ENCODE peak calls at places on chromosome X, in five cellular contexts. U is K562, B is HepG2, E is GM12878, K is H1. W is an unnamed sample.

GRCh38 chrX:7202206-7202605 is 54.3 kb upstream of the PUDP start:
- DNase-seq in U (no peak), B (no peak), E (no peak), K (no peak), W (no peak)

GRCh38 chrX:43706786-43707185 is 50.7 kb downstream of the MAOA start:
- DNase-seq in U (no peak), B (no peak), E (no peak), K (no peak), W (no peak)

GRCh38 chrX:3231766-3232165 is 114.7 kb downstream of the MXRA5 start:
- DNase-seq in U (no peak), B (no peak), E (no peak), K (no peak), W (no peak)

GRCh38 chrX:71541546-71542022 is 8.7 kb downstream of the OGT start:
- DNase-seq in U (no peak), B (no peak), E (no peak), K (no peak), W (no peak)

GRCh38 chrX:19728083-19728648 is 159.2 kb downstream of the SH3KBP1 start:
- DNase-seq in U (no peak), B (no peak), E (no peak), K (no peak), W (no peak)

GRCh38 chrX:123475068-123475724 is 257.7 kb downstream of the THOC2 start:
- DNase-seq in U (no peak), B (no peak), E (no peak), K (no peak), W (no peak)

GRCh38 chrX:2320580-2321327 is 180.0 kb downstream of the DHRSX start:
- DNase-seq in U (no peak), B (peak), E (no peak), K (no peak), W (peak)

GRCh38 chrX:24377911-24378468 is 17.6 kb downstream of the SUPT20HL1 start:
- DNase-seq in U (no peak), B (no peak), E (no peak), K (peak), W (no peak)

GRCh38 chrX:19611636-19612376 is 96.5 kb upstream of the MAP3K15 start:
- DNase-seq in U (no peak), B (no peak), E (no peak), K (no peak), W (no peak)

GRCh38 chrX:150150780-150151125 is 212.4 kb upstream of the MAMLD1 start:
- DNase-seq in U (no peak), B (no peak), E (no peak), K (no peak), W (no peak)
- TF ChIP-seq TAF1 in U (no peak), B (no peak), E (no peak), K (no peak), W (no peak)

GRCh38 chrX:124842205-124842604 is 477.5 kb upstream of the TEX13C start:
- DNase-seq in U (no peak), B (no peak), E (no peak), K (no peak), W (no peak)

GRCh38 chrX:124836786-124837185 is 482.9 kb upstream of the TEX13C start:
- DNase-seq in U (no peak), B (no peak), E (no peak), K (no peak), W (no peak)
- H3K4me3 ChIP-seq in U (no peak), B (no peak), E (no peak), K (no peak), W (no peak)

GRCh38 chrX:139058831-139059495 is 347.4 kb upstream of the FGF13 start:
- DNase-seq in U (no peak), B (no peak), E (no peak), K (no peak), W (no peak)
- TF ChIP-seq TAF1 in U (no peak), B (no peak), E (no peak), K (no peak), W (no peak)

GRCh38 chrX:15664487-15665444 is at the start of gene CLTRN:
- DNase-seq in U (no peak), B (no peak), E (no peak), K (no peak), W (no peak)
- H3K4me3 ChIP-seq in U (no peak), B (no peak), E (no peak), K (no peak), W (no peak)

DNA sequence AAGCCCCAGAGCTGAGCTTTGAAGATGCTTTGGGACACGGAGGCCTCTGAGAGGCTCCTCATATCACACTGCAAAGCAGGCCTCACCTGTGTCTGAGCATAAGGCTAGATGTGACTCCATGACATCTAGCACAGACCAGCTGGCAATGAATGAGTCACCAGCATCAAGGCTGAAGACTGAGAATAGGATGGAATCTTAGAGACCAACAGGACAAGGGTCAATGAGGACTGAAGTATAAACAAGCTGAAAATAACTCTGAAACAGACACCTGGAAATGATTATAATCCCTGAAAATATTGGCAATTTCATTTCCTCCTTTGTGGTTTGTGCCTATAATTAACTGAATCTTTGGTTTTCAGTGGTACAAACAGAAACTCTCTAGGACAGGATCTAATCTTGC is 87.1 kb upstream of the PRPS1 start:
- DNase-seq in U (no peak), B (no peak), E (no peak), K (no peak), W (no peak)
- TF ChIP-seq TAF1 in U (no peak), B (no peak), E (no peak), K (no peak), W (no peak)

DNA sequence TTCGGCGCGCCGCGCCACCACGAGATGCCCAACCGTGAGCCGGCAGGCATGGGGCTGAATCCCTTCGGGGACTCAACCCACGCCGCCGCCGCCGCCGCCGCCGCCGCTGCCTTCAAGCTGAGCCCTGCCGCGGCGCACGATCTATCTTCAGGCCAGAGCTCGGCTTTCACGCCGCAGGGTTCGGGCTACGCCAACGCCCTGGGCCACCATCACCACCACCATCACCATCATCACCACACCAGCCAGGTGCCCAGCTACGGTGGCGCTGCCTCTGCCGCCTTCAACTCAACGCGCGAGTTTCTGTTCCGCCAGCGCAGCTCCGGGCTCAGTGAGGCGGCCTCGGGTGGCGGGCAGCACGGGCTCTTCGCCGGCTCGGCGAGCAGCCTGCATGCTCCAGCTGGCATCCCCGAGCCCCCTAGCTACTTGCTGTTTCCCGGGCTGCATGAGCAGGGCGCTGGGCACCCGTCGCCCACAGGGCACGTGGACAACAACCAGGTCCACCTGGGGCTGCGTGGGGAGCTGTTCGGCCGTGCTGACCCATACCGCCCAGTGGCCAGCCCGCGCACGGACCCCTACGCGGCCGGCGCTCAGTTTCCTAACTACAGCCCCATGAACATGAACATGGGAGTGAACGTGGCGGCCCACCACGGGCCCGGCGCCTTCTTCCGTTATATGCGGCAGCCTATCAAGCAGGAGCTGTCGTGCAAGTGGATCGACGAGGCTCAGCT is 983 bp downstream of the ZIC3 start:
- DNase-seq in U (no peak), B (no peak), E (no peak), K (no peak), W (no peak)
- H3K4me3 ChIP-seq in U (no peak), B (no peak), E (no peak), K (peak), W (no peak)

DNA sequence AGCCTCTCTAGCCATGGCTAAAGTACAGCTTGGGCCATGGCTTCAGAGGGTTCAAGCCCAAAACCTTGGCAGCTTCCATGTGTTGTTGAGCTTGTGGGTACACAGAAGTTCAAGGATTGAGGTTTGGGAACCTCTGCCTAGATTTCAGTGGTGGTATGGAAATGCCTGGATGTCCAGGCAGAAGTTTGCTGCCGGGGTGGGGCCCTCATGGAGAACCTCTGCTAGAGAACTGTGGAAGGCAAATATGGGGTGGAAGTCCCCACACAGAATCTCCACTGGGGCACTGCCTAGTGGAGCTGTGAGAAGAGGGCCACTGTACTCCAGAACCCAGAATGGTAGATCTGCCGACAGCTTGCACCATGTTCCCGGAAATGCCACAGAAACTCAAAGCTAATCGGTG is 59.5 kb downstream of the NEXMIF start:
- DNase-seq in U (no peak), B (no peak), E (no peak), K (no peak), W (no peak)
- TF ChIP-seq TAF1 in U (no peak), B (no peak), E (no peak), K (no peak), W (no peak)

GRCh38 chrX:137684591-137684990 is 118.7 kb downstream of the ZIC3 start:
- DNase-seq in U (no peak), B (no peak), E (no peak), K (no peak), W (no peak)
- H3K4me3 ChIP-seq in U (no peak), B (no peak), E (no peak), K (no peak), W (no peak)

DNA sequence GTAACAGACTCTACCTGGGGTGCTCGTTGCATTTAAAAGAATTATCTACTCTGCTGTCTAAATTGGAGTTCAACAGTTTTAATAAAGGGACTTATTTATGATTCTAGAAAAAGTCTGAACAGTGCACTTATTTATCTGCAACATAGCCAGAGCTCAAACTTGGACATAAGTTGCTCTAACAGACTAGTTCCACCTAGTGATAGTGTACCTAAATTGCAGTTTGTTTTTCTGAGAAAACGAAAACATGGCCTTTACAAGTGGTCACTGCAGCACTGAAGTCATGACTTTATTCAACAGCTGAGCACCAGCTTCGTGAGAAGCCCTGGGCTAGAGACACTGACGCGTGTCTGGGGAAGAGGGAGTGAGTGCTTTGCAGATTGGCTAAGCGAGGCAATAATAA is 77.3 kb upstream of the IGSF1 start:
- DNase-seq in U (no peak), B (peak), E (no peak), K (no peak), W (no peak)
- TF ChIP-seq TAF1 in U (no peak), B (no peak), E (no peak), K (no peak), W (no peak)

DNA sequence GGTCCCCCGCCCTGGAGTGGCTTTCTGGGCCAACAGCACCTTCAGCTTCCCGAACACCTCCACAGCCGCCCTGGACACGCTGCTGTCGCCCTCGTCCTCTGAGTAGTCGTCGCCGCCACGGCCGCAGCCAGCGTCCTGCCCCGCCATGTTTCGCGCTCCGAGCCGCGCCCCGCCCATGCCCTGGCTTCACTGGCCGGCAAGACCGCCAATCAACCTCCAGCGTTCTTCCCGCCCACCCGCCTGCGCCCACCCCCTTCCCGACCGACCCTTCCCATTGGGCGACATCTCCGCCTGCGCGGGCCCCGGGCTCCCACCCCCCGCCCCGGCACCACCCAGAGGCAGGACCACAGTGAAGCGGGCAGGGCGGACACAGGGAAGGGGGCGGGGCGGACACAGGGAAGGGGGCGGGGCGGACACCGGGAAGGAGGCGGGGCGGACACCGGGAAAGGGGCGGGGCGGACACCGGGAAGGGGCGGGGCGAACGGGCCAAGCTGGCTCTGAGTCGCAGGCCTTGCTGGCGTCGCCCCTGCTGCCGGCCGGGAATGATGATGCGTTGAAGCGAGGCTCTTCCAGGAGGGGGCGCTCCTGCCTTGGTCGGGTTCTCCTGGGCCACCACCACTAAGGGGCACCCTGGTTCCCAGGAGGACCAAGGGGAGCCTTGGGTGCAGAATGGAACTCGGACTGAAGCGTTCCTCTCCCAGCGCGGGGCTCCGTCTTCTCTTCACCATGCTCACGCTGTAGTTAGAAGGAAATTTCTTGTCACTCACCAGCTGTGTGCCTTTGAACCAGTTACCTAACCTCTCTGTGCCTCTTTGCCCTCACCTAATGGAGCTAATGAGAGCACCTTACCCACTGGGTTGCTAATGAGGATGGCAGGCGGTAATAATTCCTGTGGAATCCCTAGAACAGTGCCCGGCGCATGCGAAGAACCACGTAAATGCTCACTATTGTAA is at the start of gene HAUS7:
- DNase-seq in U (peak), B (peak), E (peak), K (peak), W (peak)
- H3K4me3 ChIP-seq in U (peak), B (peak), E (peak), K (peak), W (peak)